ENCODE peak calls at places on chromosomes 1 and 21, in ten cellular contexts. Q, C, Z, Y, L, U, F, N, S and O are unnamed samples. For H3K27me3, the result is how much of the 10 kb centered on the place peaks cover.

GRCh38 chr1:155904261-155904660 is 6.9 kb downstream of the RIT1 start:
- DNase-seq in U (no peak), N (no peak), L (no peak), Y (no peak), Q (no peak), S (no peak), C (no peak), F (no peak), Z (no peak), O (no peak)

GRCh38 chr1:248215880-248216279 is 15.3 kb upstream of the OR2M4 start:
- DNase-seq in Y (no peak), F (no peak), Z (no peak), C (no peak), Q (no peak), S (no peak), N (no peak), L (no peak), U (no peak), O (no peak)

GRCh38 chr1:244114895-244115294 is 63.8 kb downstream of the ZBTB18 start:
- DNase-seq in C (no peak), L (no peak), S (no peak), Y (no peak), U (peak), Q (no peak), Z (no peak), F (no peak), N (no peak), O (no peak)

GRCh38 chr1:21277178-21277577 is 13.1 kb downstream of the ECE1 start:
- DNase-seq in Z (no peak), L (no peak), U (no peak), N (no peak), S (no peak), C (peak), Y (no peak), Q (no peak), F (no peak), O (peak)

GRCh38 chr1:23216771-23217420 is 406 bp downstream of the HTR1D start:
- DNase-seq in Q (no peak), F (peak), U (no peak), N (peak), S (peak), L (peak), C (peak), Z (peak), Y (no peak), O (peak)

GRCh38 chr1:109717729-109718128 is 5.7 kb downstream of the GSTM5 start:
- DNase-seq in Y (no peak), L (no peak), U (no peak), C (no peak), Q (no peak), S (no peak), N (no peak), Z (no peak), F (no peak), O (no peak)

GRCh38 chr1:85576642-85577420 is 3.7 kb upstream of the CCN1 start:
- DNase-seq in N (peak), U (peak), Q (peak), F (peak), Z (peak), Y (peak), L (peak), S (peak), C (peak), O (peak)

GRCh38 chr1:156706647-156707008 is 1.2 kb upstream of the CRABP2 start:
- DNase-seq in U (no peak), Z (no peak), Y (peak), N (no peak), F (no peak), L (peak), Q (no peak), S (peak), C (peak), O (peak)

GRCh38 chr1:238558156-238558555 is 667.4 kb upstream of the ZP4 start:
- DNase-seq in L (no peak), N (no peak), F (no peak), S (no peak), Y (no peak), Z (no peak), U (peak), Q (no peak), C (no peak), O (no peak)

GRCh38 chr1:186843261-186843660 is 14.5 kb downstream of the PLA2G4A start:
- DNase-seq in L (no peak), S (no peak), N (no peak), Y (no peak), F (no peak), C (no peak), U (no peak), Z (no peak), Q (no peak), O (no peak)

GRCh38 chr1:92516574-92516973 is 29.8 kb upstream of the GFI1 start:
- DNase-seq in N (no peak), Q (no peak), C (no peak), L (no peak), U (no peak), S (no peak), Y (no peak), F (no peak), Z (no peak), O (no peak)

GRCh38 chr1:155128755-155129473 is 1.2 kb downstream of the EFNA1 start:
- DNase-seq in L (peak), F (peak), C (peak), Y (peak), S (peak), N (no peak), Z (no peak), Q (no peak), U (no peak), O (peak)

GRCh38 chr1:82969340-82969739 is 1029.6 kb downstream of the TTLL7 start:
- DNase-seq in C (no peak), N (no peak), S (no peak), Z (no peak), Q (no peak), U (no peak), F (no peak), Y (no peak), L (no peak), O (no peak)

GRCh38 chr1:205961405-205961804 is 18.1 kb upstream of the SLC26A9 start:
- DNase-seq in Y (no peak), U (no peak), C (no peak), F (no peak), Q (no peak), L (no peak), S (no peak), Z (no peak), N (no peak), O (peak)

GRCh38 chr1:223208164-223209075 is 65.4 kb upstream of the TLR5 start:
- DNase-seq in L (no peak), U (no peak), N (no peak), Z (no peak), Y (no peak), Q (no peak), C (no peak), S (no peak), F (no peak), O (no peak)

GRCh38 chr1:234730110-234730509 is 120.1 kb upstream of the IRF2BP2 start:
- DNase-seq in F (no peak), U (no peak), Q (no peak), Y (no peak), Z (no peak), L (no peak), S (peak), C (no peak), N (no peak), O (no peak)

GRCh38 chr1:56180806-56181205 is 398.6 kb downstream of the PLPP3 start:
- DNase-seq in N (no peak), F (no peak), S (no peak), Y (no peak), C (no peak), L (no peak), Q (no peak), U (peak), Z (no peak), O (no peak)

GRCh38 chr21:17732306-17732705 is 86.8 kb downstream of the C21orf91 start:
- DNase-seq in Y (no peak), U (peak), S (no peak), F (no peak), C (no peak), L (no peak), Z (no peak), Q (no peak), N (no peak), O (no peak)

GRCh38 chr1:44547837-44548236 is 126.4 kb downstream of the TMEM53 start:
- DNase-seq in Z (no peak), L (no peak), U (no peak), C (no peak), Y (no peak), N (no peak), S (no peak), F (no peak), Q (no peak), O (no peak)

GRCh38 chr1:202213361-202214088 is 19.9 kb downstream of the LGR6 start:
- DNase-seq in L (no peak), Z (no peak), Y (no peak), Q (no peak), N (no peak), C (no peak), U (no peak), F (no peak), S (peak), O (no peak)

GRCh38 chr21:45050361-45050785 is 24.0 kb upstream of the ADARB1 start:
- DNase-seq in U (no peak), F (no peak), Z (no peak), C (no peak), Y (no peak), L (no peak), Q (no peak), S (no peak), N (no peak), O (no peak)

GRCh38 chr1:32220746-32221580 is 1.2 kb downstream of the TMEM234 start:
- DNase-seq in S (no peak), L (no peak), Z (no peak), F (no peak), C (no peak), U (no peak), N (no peak), Y (no peak), Q (no peak), O (no peak)

GRCh38 chr1:44650159-44650831 is 24.0 kb downstream of the TMEM53 start:
- DNase-seq in Q (no peak), C (peak), U (no peak), L (no peak), Y (no peak), N (no peak), F (no peak), Z (no peak), S (peak), O (peak)

GRCh38 chr1:164092603-164093353 is 466.2 kb upstream of the PBX1 start:
- DNase-seq in Z (peak), F (no peak), C (no peak), Y (no peak), U (peak), L (no peak), Q (no peak), S (peak), N (no peak), O (peak)

GRCh38 chr1:114549137-114549536 is 32.3 kb downstream of the BCAS2 start:
- DNase-seq in C (no peak), Q (no peak), Z (no peak), N (no peak), U (no peak), S (no peak), F (no peak), Y (no peak), L (no peak), O (no peak)

GRCh38 chr1:167713330-167714081 is 8.3 kb upstream of the MPZL1 start:
- DNase-seq in Z (peak), N (peak), Q (no peak), L (peak), U (peak), Y (peak), F (no peak), S (peak), C (no peak), O (peak)

GRCh38 chr1:173590557-173590956 is 12.3 kb downstream of the SLC9C2 start:
- DNase-seq in C (no peak), Z (no peak), S (no peak), U (no peak), L (no peak), N (no peak), Q (no peak), F (no peak), Y (no peak), O (no peak)

GRCh38 chr1:203342192-203342940 is 8.6 kb downstream of the FMOD start:
- DNase-seq in L (no peak), F (peak), Y (peak), Z (no peak), S (peak), Q (no peak), C (no peak), N (no peak), U (peak), O (no peak)

GRCh38 chr21:34022557-34023335 is 50.6 kb upstream of the MRPS6 start:
- DNase-seq in C (no peak), N (no peak), S (peak), L (no peak), Y (no peak), F (no peak), U (no peak), Q (no peak), Z (no peak), O (no peak)

GRCh38 chr1:888297-888696 is 35.4 kb upstream of the SAMD11 start:
- DNase-seq in C (no peak), L (no peak), F (no peak), S (no peak), U (no peak), Y (no peak), Z (no peak), Q (no peak), N (no peak), O (no peak)
- H3K27me3 ChIP-seq in C (under half), L (half or more), F (under half), S (half or more), U (under half), Y (under half), Z (under half), Q (under half), N (under half), O (under half)

DNA sequence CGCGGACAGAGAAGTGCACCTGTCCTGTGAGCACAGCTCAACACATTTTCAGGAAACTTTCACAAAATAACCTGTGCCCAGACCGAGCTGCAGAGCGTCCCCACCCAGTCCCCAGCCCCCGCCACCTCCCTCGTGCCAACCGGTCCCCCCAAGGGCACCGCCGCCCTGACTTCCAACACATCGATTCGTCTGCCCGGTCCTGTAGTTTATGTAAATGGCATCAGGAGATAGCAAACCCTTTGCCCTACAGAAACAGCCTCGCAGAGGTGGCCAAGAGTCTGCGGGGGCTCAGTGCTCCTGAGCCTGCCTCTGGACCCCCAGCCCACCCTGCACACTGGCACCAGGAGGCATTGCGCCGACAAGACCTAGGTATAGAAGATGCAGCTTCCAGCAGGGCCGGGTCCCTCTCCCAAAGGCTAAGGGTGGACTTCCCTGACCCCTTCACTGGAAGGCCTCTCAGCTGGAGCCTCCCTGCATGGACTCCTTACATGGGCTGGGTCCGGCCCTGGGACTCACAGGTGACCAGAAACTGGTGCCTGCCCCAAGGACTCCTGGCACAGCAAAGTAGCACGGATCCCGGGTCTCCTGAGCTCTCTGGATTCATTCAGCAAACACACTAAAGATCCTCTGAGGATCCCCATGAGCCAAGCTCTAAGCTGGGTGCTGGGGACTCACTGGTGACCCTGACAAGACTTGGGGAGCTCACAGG is 6.6 kb upstream of the PLEKHG5 start:
- DNase-seq in U (no peak), N (no peak), F (no peak), S (peak), Q (no peak), Z (no peak), Y (no peak), L (peak), C (peak), O (no peak)
- H3K27me3 ChIP-seq in U (under half), N (under half), F (under half), S (under half), Q (under half), Z (under half), Y (under half), L (half or more), C (under half), O (under half)

GRCh38 chr1:3282656-3283430 is 171.6 kb upstream of the ARHGEF16 start:
- DNase-seq in F (no peak), U (no peak), Q (no peak), Y (no peak), Z (no peak), N (no peak), S (no peak), C (no peak), L (no peak), O (no peak)

GRCh38 chr1:3282186-3282585 is 172.3 kb upstream of the ARHGEF16 start:
- DNase-seq in Z (no peak), C (no peak), N (no peak), Q (no peak), Y (no peak), F (no peak), U (no peak), L (no peak), S (no peak), O (no peak)

GRCh38 chr1:3283849-3284248 is 170.6 kb upstream of the ARHGEF16 start:
- DNase-seq in S (peak), Q (no peak), Y (peak), Z (no peak), N (no peak), U (no peak), C (peak), L (no peak), F (peak), O (peak)

GRCh38 chr1:3279182-3279470 is 175.3 kb upstream of the ARHGEF16 start:
- DNase-seq in L (no peak), Z (no peak), N (no peak), S (no peak), Q (no peak), F (no peak), U (no peak), Y (no peak), C (no peak), O (no peak)

GRCh38 chr1:3281735-3282134 is 172.7 kb upstream of the ARHGEF16 start:
- DNase-seq in N (no peak), Y (no peak), U (no peak), C (no peak), L (no peak), F (no peak), Q (no peak), Z (no peak), S (no peak), O (no peak)
- H3K27me3 ChIP-seq in N (under half), Y (under half), U (under half), C (under half), L (half or more), F (under half), Q (under half), Z (under half), S (under half), O (under half)

DNA sequence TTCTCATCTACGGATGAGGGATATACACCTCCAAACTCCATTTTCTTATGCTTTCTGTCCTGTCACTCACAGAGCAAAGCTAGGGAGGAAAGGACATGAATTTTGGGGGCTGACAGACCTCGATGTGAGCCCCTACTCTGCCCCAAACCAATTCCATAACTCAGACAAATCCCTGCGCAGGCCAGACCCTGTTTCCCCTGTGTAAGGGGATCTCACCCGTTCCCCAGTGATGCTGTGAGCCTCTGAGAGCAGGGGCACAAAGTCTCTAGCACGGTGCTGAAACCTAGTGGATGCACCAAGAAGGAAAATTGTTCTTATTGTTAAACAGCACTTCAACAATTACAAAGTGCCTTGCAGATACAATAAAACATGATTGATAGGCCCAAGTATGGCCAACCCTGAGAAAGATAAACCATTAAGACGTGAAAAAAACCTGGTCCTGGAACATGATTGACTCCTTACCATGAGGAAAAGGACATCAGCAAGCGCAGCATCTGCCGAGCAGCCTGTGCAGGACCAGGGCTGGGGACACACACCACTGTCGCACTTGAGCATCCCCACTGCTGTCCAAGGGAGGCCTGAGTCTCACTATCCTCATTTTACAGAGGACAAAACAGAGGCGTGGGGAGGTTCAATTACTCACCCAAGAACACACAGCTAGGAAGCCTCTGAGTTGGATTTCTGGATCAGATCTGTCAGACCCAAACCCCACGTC is 137.8 kb downstream of the GLIS1 start:
- DNase-seq in F (no peak), Z (no peak), N (no peak), Q (no peak), L (peak), Y (peak), U (no peak), S (peak), C (no peak), O (peak)
- H3K27me3 ChIP-seq in F (under half), Z (under half), N (under half), Q (under half), L (under half), Y (under half), U (under half), S (under half), C (under half), O (under half)

GRCh38 chr1:159763686-159764085 is 17.1 kb upstream of the DUSP23 start:
- DNase-seq in S (no peak), U (no peak), C (no peak), Y (no peak), F (no peak), N (no peak), L (no peak), Q (no peak), Z (no peak), O (no peak)
- H3K27me3 ChIP-seq in S (under half), U (under half), C (under half), Y (under half), F (under half), N (under half), L (under half), Q (under half), Z (under half), O (under half)

GRCh38 chr1:36329817-36330216 is 6.4 kb upstream of the EVA1B start:
- DNase-seq in S (no peak), C (no peak), N (no peak), Z (no peak), U (no peak), L (no peak), Y (no peak), Q (no peak), F (no peak), O (no peak)
- H3K27me3 ChIP-seq in S (under half), C (under half), N (under half), Z (under half), U (under half), L (under half), Y (under half), Q (under half), F (under half), O (under half)

GRCh38 chr1:6252374-6252710 is 8.4 kb downstream of the HES3 start:
- DNase-seq in Q (no peak), L (no peak), F (no peak), C (no peak), S (no peak), U (no peak), Z (no peak), N (no peak), Y (no peak), O (peak)

GRCh38 chr1:6253380-6253779 is 7.5 kb downstream of the GPR153 start:
- DNase-seq in S (no peak), Q (no peak), C (no peak), Z (no peak), N (no peak), Y (no peak), U (no peak), L (no peak), F (no peak), O (peak)

GRCh38 chr1:6249732-6250689 is 6.0 kb downstream of the HES3 start:
- DNase-seq in C (no peak), S (peak), Z (no peak), Y (no peak), U (no peak), F (no peak), N (no peak), Q (no peak), L (no peak), O (peak)

GRCh38 chr1:6251233-6251632 is 7.3 kb downstream of the HES3 start:
- DNase-seq in S (peak), U (no peak), Y (no peak), Q (no peak), F (no peak), Z (no peak), N (no peak), C (no peak), L (no peak), O (peak)

GRCh38 chr1:6251681-6252373 is 7.8 kb downstream of the HES3 start:
- DNase-seq in S (no peak), Q (no peak), F (no peak), U (no peak), Z (no peak), Y (no peak), C (no peak), N (no peak), L (no peak), O (no peak)
- H3K27me3 ChIP-seq in S (half or more), Q (under half), F (under half), U (under half), Z (half or more), Y (under half), C (half or more), N (under half), L (half or more), O (under half)

GRCh38 chr1:64337476-64337875 is 132.5 kb upstream of the CACHD1 start:
- DNase-seq in L (no peak), S (no peak), N (no peak), Q (no peak), U (no peak), F (no peak), C (no peak), Y (no peak), Z (no peak), O (no peak)
- H3K27me3 ChIP-seq in L (under half), S (under half), N (under half), Q (under half), U (under half), F (under half), C (under half), Y (under half), Z (under half), O (under half)